ENCODE peak calls at places on chromosomes 2 and 18, in five cellular contexts. C, D, V, U and S are unnamed samples.

GRCh38 chr2:166375736-166376487 is at the start of gene SCN9A:
- DNase-seq in C (peak; percentile 75), D (peak; percentile 58), V (peak; percentile 89), U (peak; percentile 86), S (peak; percentile 80)

GRCh38 chr2:107745100-107745499 is 81.6 kb upstream of the RGPD4 start:
- DNase-seq in C (no peak), D (no peak), V (no peak), U (no peak), S (no peak)

GRCh38 chr2:189393440-189394111 is 47.7 kb upstream of the WDR75 start:
- DNase-seq in C (peak; percentile 90), D (peak; percentile 85), V (peak; percentile 33), U (no peak), S (no peak)

GRCh38 chr18:11494093-11494492 is 115.3 kb upstream of the SLC35G4 start:
- DNase-seq in C (peak; percentile 37), D (no peak), V (no peak), U (no peak), S (no peak)

GRCh38 chr2:133266075-133266925 is 302.0 kb downstream of the NCKAP5 start:
- DNase-seq in C (no peak), D (no peak), V (peak; percentile 17), U (peak; percentile 15), S (peak; percentile 43)

GRCh38 chr2:7825591-7826312 is 856.1 kb upstream of the ID2 start:
- DNase-seq in C (peak; percentile 38), D (no peak), V (peak; percentile 32), U (peak; percentile 83), S (no peak)

GRCh38 chr2:143607446-143608110 is 478.4 kb downstream of the ARHGAP15 start:
- DNase-seq in C (peak; percentile 10), D (no peak), V (no peak), U (no peak), S (no peak)

GRCh38 chr2:239528146-239528545 is 127.3 kb upstream of the HDAC4 start:
- DNase-seq in C (no peak), D (no peak), V (no peak), U (no peak), S (no peak)

GRCh38 chr2:1676091-1676912 is 68.0 kb downstream of the PXDN start:
- DNase-seq in C (no peak), D (no peak), V (no peak), U (no peak), S (no peak)

GRCh38 chr18:41075212-41075611 is 879.8 kb upstream of the PIK3C3 start:
- DNase-seq in C (peak; percentile 58), D (no peak), V (peak; percentile 21), U (no peak), S (no peak)

GRCh38 chr2:101823347-101823791 is 125.9 kb downstream of the MAP4K4 start:
- DNase-seq in C (peak; percentile 72), D (no peak), V (peak; percentile 75), U (peak; percentile 73), S (peak; percentile 58)

GRCh38 chr2:188129677-188130076 is 162.0 kb upstream of the GULP1 start:
- DNase-seq in C (no peak), D (no peak), V (no peak), U (no peak), S (no peak)

GRCh38 chr2:39725401-39725800 is 53.7 kb downstream of the THUMPD2 start:
- DNase-seq in C (peak; percentile 36), D (no peak), V (no peak), U (no peak), S (no peak)

GRCh38 chr2:86243950-86244733 is 44.9 kb downstream of the MRPL35 start:
- DNase-seq in C (no peak), D (no peak), V (no peak), U (no peak), S (no peak)

GRCh38 chr2:85924522-85924921 is 35.7 kb upstream of the ST3GAL5 start:
- DNase-seq in C (peak; percentile 93), D (peak; percentile 67), V (peak; percentile 55), U (no peak), S (no peak)

GRCh38 chr2:1680222-1681016 is 63.9 kb downstream of the PXDN start:
- DNase-seq in C (no peak), D (no peak), V (no peak), U (no peak), S (no peak)

GRCh38 chr2:104620840-104621239 is 233.1 kb upstream of the POU3F3 start:
- DNase-seq in C (no peak), D (no peak), V (no peak), U (no peak), S (no peak)

GRCh38 chr2:108444941-108445840 is 3.8 kb upstream of the GCC2 start:
- DNase-seq in C (peak; percentile 88), D (no peak), V (no peak), U (no peak), S (peak; percentile 61)

GRCh38 chr2:26251893-26252292 is 7.2 kb downstream of the HADHB start:
- DNase-seq in C (peak; percentile 37), D (no peak), V (no peak), U (no peak), S (no peak)

DNA sequence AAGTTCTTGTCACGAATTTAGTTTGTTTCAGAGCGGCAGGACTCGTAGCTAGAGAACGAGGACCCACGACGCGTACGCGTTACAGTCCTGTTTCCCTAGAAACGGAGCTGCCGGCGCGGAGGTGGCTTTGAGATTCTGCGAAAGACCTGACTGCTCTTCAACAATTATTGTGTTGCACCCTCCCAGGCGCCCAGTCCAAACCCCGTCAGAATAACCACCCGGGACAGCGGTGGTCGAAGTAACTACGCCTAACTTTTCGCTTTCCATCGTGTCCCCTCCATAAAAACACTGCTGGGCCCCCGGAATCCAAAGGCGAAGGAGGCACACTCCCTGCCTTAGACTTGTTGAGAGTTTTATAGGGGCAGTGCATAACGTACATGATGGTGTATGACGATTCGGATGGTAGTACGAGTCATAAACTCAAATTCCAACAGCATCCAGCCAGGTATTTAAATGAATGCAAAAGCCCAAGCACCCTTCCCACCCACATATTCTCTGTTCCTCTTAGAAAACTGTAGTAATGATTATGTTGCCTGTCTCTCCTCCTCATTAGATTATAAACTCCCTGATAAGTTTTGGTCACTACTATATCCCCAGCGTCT is 651 bp upstream of the STAM2 start:
- DNase-seq in C (peak; percentile 39), D (no peak), V (no peak), U (no peak), S (no peak)
- TF ChIP-seq CTCF in C (no peak), D (no peak), V (no peak), U (no peak), S (peak; percentile 44)

GRCh38 chr2:237421542-237422047 is 7.6 kb upstream of the COL6A3 start:
- DNase-seq in C (peak; percentile 84), D (peak; percentile 62), V (peak; percentile 81), U (peak; percentile 82), S (peak; percentile 84)
- TF ChIP-seq CTCF in C (peak; percentile 85), D (peak; percentile 94), V (peak; percentile 81), U (peak; percentile 60), S (peak; percentile 56)

DNA sequence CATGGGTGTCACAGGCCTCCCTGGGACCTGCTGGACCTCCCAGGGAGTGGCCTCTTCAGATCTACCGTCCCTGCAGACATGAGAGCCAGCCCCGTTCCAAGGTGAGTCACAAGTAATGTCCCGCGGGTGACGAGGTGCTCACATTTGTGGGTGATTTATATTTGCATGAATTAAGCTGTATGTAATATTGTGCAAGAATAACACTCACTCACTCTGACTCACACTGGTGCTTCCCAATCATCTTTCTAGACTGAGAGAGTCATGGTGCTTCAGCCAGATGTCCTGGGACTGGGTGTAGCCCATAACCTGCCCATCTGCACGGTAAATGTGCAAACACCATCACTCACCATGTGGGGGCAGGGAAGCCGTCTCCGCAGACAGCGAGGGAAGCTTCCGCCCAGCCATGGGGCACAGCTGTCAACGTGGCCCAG is 347.5 kb upstream of the SALL3 start:
- DNase-seq in C (no peak), D (no peak), V (no peak), U (no peak), S (no peak)
- TF ChIP-seq CTCF in C (no peak), D (no peak), V (no peak), U (no peak), S (no peak)

GRCh38 chr18:75130591-75131274 is 78.2 kb downstream of the PTGR3 start:
- DNase-seq in C (no peak), D (no peak), V (no peak), U (no peak), S (no peak)
- TF ChIP-seq CTCF in C (peak; percentile 20), D (peak; percentile 26), V (no peak), U (no peak), S (no peak)